ENCODE peak calls at places on chromosomes 13 and 19, in six cellular contexts. One of them, this sample, is unnamed.

GRCh38 chr13:33931397-33931987 is 113.5 kb downstream of the RFC3 start:
- DNase-seq in HepG2: peak
- DNase-seq in HL-60: peak
- DNase-seq in K562: peak
- DNase-seq in GM12878: peak
- DNase-seq in SK-N-SH: peak
- DNase-seq in this sample: no peak

GRCh38 chr13:20826810-20827560 is 53.2 kb upstream of the EEF1AKMT1 start:
- DNase-seq in SK-N-SH: no peak
- DNase-seq in HepG2: no peak
- DNase-seq in HL-60: no peak
- DNase-seq in K562: no peak
- DNase-seq in GM12878: no peak
- DNase-seq in this sample: no peak

GRCh38 chr19:38492147-38492813 is 58.8 kb downstream of the RYR1 start:
- DNase-seq in HepG2: no peak
- DNase-seq in K562: no peak
- DNase-seq in GM12878: no peak
- DNase-seq in SK-N-SH: no peak
- DNase-seq in HL-60: no peak
- DNase-seq in this sample: no peak

GRCh38 chr19:45472557-45473365 is 5.0 kb downstream of the FOSB start:
- DNase-seq in HL-60: no peak
- DNase-seq in K562: no peak
- DNase-seq in HepG2: no peak
- DNase-seq in SK-N-SH: no peak
- DNase-seq in GM12878: no peak
- DNase-seq in this sample: peak

GRCh38 chr13:100438059-100438788 is 150.4 kb downstream of the GGACT start:
- DNase-seq in SK-N-SH: no peak
- DNase-seq in K562: no peak
- DNase-seq in HL-60: no peak
- DNase-seq in GM12878: no peak
- DNase-seq in HepG2: no peak
- DNase-seq in this sample: no peak

GRCh38 chr19:52600639-52601024 is 30.5 kb downstream of the ZNF701 start:
- DNase-seq in HL-60: peak
- DNase-seq in SK-N-SH: no peak
- DNase-seq in GM12878: no peak
- DNase-seq in K562: no peak
- DNase-seq in HepG2: peak
- DNase-seq in this sample: no peak

GRCh38 chr13:41978007-41978406 is 17.1 kb upstream of the VWA8 start:
- DNase-seq in GM12878: no peak
- DNase-seq in HepG2: no peak
- DNase-seq in HL-60: no peak
- DNase-seq in K562: no peak
- DNase-seq in SK-N-SH: no peak
- DNase-seq in this sample: no peak

GRCh38 chr13:44068737-44069136 is 189.0 kb downstream of the LACC1 start:
- DNase-seq in SK-N-SH: no peak
- DNase-seq in HepG2: no peak
- DNase-seq in GM12878: no peak
- DNase-seq in K562: no peak
- DNase-seq in HL-60: no peak
- DNase-seq in this sample: no peak

GRCh38 chr13:44523176-44524017 is 52.7 kb downstream of the TSC22D1 start:
- DNase-seq in HepG2: peak
- DNase-seq in SK-N-SH: no peak
- DNase-seq in GM12878: peak
- DNase-seq in K562: peak
- DNase-seq in HL-60: no peak
- DNase-seq in this sample: no peak

GRCh38 chr13:73952683-73953082 is 181.5 kb downstream of the KLF12 start:
- DNase-seq in K562: no peak
- DNase-seq in HepG2: no peak
- DNase-seq in HL-60: no peak
- DNase-seq in GM12878: no peak
- DNase-seq in SK-N-SH: no peak
- DNase-seq in this sample: no peak

GRCh38 chr13:44927953-44928352 is 61.3 kb downstream of the NUFIP1 start:
- DNase-seq in GM12878: no peak
- DNase-seq in K562: no peak
- DNase-seq in SK-N-SH: no peak
- DNase-seq in HepG2: no peak
- DNase-seq in HL-60: no peak
- DNase-seq in this sample: no peak

GRCh38 chr13:41199526-41199925 is 5.2 kb upstream of the KBTBD7 start:
- DNase-seq in SK-N-SH: no peak
- DNase-seq in HepG2: no peak
- DNase-seq in HL-60: peak
- DNase-seq in K562: no peak
- DNase-seq in GM12878: peak
- DNase-seq in this sample: no peak

GRCh38 chr13:61128850-61129645 is 286.6 kb downstream of the PCDH20 start:
- DNase-seq in HepG2: no peak
- DNase-seq in HL-60: no peak
- DNase-seq in K562: no peak
- DNase-seq in GM12878: no peak
- DNase-seq in SK-N-SH: no peak
- DNase-seq in this sample: no peak

GRCh38 chr19:50418186-50419021 is at the start of gene SPIB:
- DNase-seq in HL-60: no peak
- DNase-seq in HepG2: no peak
- DNase-seq in K562: no peak
- DNase-seq in SK-N-SH: no peak
- DNase-seq in GM12878: no peak
- DNase-seq in this sample: no peak

GRCh38 chr19:40745402-40745780 is 4.9 kb downstream of the ACTMAP start:
- DNase-seq in GM12878: no peak
- DNase-seq in HepG2: peak
- DNase-seq in SK-N-SH: no peak
- DNase-seq in HL-60: no peak
- DNase-seq in K562: no peak
- DNase-seq in this sample: no peak

GRCh38 chr19:40747536-40747935 is 2.7 kb downstream of the ACTMAP start:
- DNase-seq in K562: no peak
- DNase-seq in GM12878: no peak
- DNase-seq in HL-60: no peak
- DNase-seq in HepG2: no peak
- DNase-seq in SK-N-SH: no peak
- DNase-seq in this sample: no peak

GRCh38 chr19:40743926-40744325 is 6.4 kb downstream of the ACTMAP start:
- DNase-seq in SK-N-SH: no peak
- DNase-seq in GM12878: no peak
- DNase-seq in K562: no peak
- DNase-seq in HepG2: no peak
- DNase-seq in HL-60: no peak
- DNase-seq in this sample: no peak

GRCh38 chr19:40742477-40742876 is 7.8 kb downstream of the ACTMAP start:
- DNase-seq in HL-60: no peak
- DNase-seq in K562: no peak
- DNase-seq in HepG2: no peak
- DNase-seq in SK-N-SH: no peak
- DNase-seq in GM12878: no peak
- DNase-seq in this sample: no peak

GRCh38 chr19:40744554-40745401 is 5.5 kb downstream of the ACTMAP start:
- DNase-seq in K562: peak
- DNase-seq in SK-N-SH: peak
- DNase-seq in HepG2: peak
- DNase-seq in HL-60: no peak
- DNase-seq in GM12878: no peak
- DNase-seq in this sample: no peak
- TF ChIP-seq GABPA in K562: no peak
- TF ChIP-seq GABPA in SK-N-SH: no peak
- TF ChIP-seq GABPA in HepG2: no peak
- TF ChIP-seq GABPA in HL-60: no peak
- TF ChIP-seq GABPA in GM12878: no peak
- TF ChIP-seq GABPA in this sample: no peak

DNA sequence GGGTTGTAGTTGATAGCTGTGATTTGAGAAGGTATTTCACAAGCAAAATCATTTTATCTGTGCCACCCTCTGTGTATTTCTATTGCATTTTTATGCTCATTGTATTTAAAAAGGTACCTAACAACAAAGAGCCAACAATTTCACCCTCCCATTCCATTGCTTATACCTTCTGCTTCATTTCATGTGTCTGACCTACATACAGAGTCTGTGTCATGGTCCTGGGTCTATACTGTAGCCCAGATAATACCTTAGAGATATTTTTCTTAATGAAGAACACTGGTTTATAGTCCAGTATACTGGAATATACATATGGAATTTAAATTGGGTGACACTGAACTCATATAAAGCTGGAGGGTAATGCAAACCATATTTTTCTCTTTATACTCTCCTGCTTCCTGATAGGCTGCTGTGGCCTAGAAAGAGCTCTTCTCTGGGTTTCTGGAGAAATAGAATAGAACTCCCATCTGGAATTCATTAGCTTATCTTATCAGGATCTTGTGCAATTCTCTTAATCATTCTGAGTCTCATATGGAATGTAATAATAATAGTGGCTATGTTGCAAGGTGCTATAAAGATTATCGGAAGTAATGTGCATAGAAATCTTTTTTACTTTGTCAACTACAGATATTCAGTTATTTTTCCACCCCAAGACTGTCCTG is 31.8 kb upstream of the SPART start:
- DNase-seq in HL-60: no peak
- DNase-seq in K562: no peak
- DNase-seq in SK-N-SH: peak
- DNase-seq in GM12878: no peak
- DNase-seq in HepG2: no peak
- DNase-seq in this sample: no peak
- TF ChIP-seq GABPA in HL-60: no peak
- TF ChIP-seq GABPA in K562: no peak
- TF ChIP-seq GABPA in SK-N-SH: no peak
- TF ChIP-seq GABPA in GM12878: no peak
- TF ChIP-seq GABPA in HepG2: no peak
- TF ChIP-seq GABPA in this sample: no peak

GRCh38 chr19:2627855-2628254 is 74.6 kb downstream of the GNG7 start:
- DNase-seq in HL-60: no peak
- DNase-seq in K562: no peak
- DNase-seq in GM12878: no peak
- DNase-seq in SK-N-SH: no peak
- DNase-seq in HepG2: no peak
- DNase-seq in this sample: no peak

GRCh38 chr19:2625434-2625833 is 77.1 kb downstream of the GNG7 start:
- DNase-seq in K562: no peak
- DNase-seq in HepG2: no peak
- DNase-seq in SK-N-SH: no peak
- DNase-seq in HL-60: peak
- DNase-seq in GM12878: no peak
- DNase-seq in this sample: no peak

GRCh38 chr19:2628597-2628996 is 73.9 kb downstream of the GNG7 start:
- DNase-seq in K562: no peak
- DNase-seq in HepG2: no peak
- DNase-seq in HL-60: no peak
- DNase-seq in GM12878: no peak
- DNase-seq in SK-N-SH: no peak
- DNase-seq in this sample: no peak

GRCh38 chr19:2629491-2630351 is 72.8 kb downstream of the GNG7 start:
- DNase-seq in HL-60: peak
- DNase-seq in GM12878: no peak
- DNase-seq in SK-N-SH: no peak
- DNase-seq in K562: no peak
- DNase-seq in HepG2: peak
- DNase-seq in this sample: no peak

GRCh38 chr19:2627319-2627829 is 75.1 kb downstream of the GNG7 start:
- DNase-seq in HL-60: peak
- DNase-seq in HepG2: peak
- DNase-seq in SK-N-SH: no peak
- DNase-seq in GM12878: no peak
- DNase-seq in K562: no peak
- DNase-seq in this sample: no peak
- TF ChIP-seq GABPA in HL-60: no peak
- TF ChIP-seq GABPA in HepG2: no peak
- TF ChIP-seq GABPA in SK-N-SH: peak
- TF ChIP-seq GABPA in GM12878: no peak
- TF ChIP-seq GABPA in K562: no peak
- TF ChIP-seq GABPA in this sample: no peak

DNA sequence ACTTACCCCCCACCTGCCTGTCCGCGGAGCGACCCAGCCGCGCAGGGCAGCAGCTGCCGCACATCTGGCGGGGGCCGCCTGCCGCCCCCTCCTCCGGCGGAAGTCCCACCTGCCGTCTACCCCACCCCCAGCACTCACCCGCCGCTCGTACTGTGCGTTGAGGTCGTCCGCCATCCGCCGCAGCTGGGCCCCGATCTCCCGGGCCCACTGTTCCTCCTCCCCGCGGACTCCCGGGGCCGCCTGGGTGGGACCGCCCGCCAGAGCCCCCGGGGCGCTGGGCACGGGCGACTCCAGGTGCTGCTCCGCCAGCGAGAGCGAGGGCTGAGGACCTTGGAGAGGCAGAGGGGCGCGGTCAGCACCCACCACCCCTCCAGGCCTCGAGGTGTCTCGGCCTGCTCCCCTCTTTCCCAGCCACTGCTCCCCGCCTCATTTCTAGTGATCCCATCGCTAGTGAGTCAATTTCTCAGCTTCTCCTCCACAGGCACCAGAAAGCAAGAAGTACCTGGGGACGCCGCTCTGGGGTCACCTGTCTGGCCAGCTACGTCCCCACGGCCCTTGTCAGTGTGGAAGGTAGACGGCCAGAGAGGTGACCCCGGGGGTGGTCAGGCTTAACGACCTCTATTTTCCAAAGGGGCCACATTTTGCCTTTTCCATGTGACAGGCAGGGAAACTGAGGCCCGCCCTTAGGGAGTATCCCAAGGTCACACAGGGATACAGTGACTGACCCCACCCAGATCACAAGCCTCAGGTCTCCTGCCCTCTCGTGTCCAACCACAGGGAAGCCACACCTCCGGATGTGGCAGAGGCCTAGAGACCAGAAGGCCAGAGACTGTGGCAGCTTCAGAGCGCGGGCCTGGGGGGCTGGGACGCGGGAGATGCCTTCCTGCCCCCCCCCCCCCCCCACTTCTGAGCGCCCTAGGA is 4.3 kb downstream of the BBC3 start:
- DNase-seq in HepG2: peak
- DNase-seq in K562: peak
- DNase-seq in GM12878: peak
- DNase-seq in SK-N-SH: peak
- DNase-seq in HL-60: peak
- DNase-seq in this sample: no peak
- TF ChIP-seq GABPA in HepG2: peak
- TF ChIP-seq GABPA in K562: peak
- TF ChIP-seq GABPA in GM12878: no peak
- TF ChIP-seq GABPA in SK-N-SH: no peak
- TF ChIP-seq GABPA in HL-60: no peak
- TF ChIP-seq GABPA in this sample: no peak

DNA sequence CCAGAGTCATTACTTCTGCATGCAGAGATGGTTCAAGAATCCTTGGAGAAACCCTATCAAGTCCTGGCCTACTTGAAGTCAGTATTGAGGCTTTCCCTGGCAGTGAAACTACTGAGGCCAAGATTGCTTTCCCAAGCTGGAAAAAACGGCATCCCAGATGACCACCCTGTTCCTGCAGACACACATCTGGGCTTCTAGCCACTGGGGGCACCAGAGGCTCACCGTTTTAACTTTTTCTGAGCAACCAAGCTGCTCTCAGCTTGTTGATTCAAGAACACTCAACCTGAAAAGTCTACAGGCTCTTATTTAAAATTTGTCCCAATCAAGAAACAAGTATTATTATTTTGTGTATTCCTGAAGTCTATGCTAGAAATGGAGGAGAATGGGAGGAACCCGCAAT is 66.6 kb downstream of the SPRYD7 start:
- DNase-seq in K562: peak
- DNase-seq in GM12878: no peak
- DNase-seq in HL-60: no peak
- DNase-seq in HepG2: peak
- DNase-seq in SK-N-SH: peak
- DNase-seq in this sample: peak
- TF ChIP-seq GABPA in K562: no peak
- TF ChIP-seq GABPA in GM12878: no peak
- TF ChIP-seq GABPA in HL-60: no peak
- TF ChIP-seq GABPA in HepG2: no peak
- TF ChIP-seq GABPA in SK-N-SH: no peak
- TF ChIP-seq GABPA in this sample: no peak

This sample was measured in H1.